ENCODE peak calls at places on chromosomes 4 and X, in six cellular contexts. L is left colon, O is NCI-H1105, B is myocyte, Q is endothelial cell, V is right cardiac atrium. C is an unnamed sample.

GRCh38 chr4:93764647-93765246 is 63.8 kb upstream of the ATOH1 start:
- DNase-seq in L (no peak), V (no peak), O (no peak), B (peak), Q (peak), C (peak)

GRCh38 chrX:56564182-56564885 is 907 bp downstream of the UBQLN2 start:
- DNase-seq in Q (no peak), L (peak), O (peak), B (peak), V (peak), C (peak)

GRCh38 chr4:89799071-89799470 is 37.9 kb downstream of the SNCA start:
- DNase-seq in B (no peak), Q (no peak), L (no peak), V (no peak), O (no peak), C (no peak)

GRCh38 chr4:69858683-69859082 is 1.3 kb downstream of the SULT1E1 start:
- DNase-seq in V (no peak), Q (no peak), B (no peak), O (peak), L (no peak), C (no peak)

GRCh38 chr4:39712819-39713607 is 15.1 kb downstream of the UBE2K start:
- DNase-seq in V (no peak), L (no peak), B (no peak), O (no peak), Q (no peak), C (no peak)

GRCh38 chr4:95106408-95106928 is 348.7 kb downstream of the BMPR1B start:
- DNase-seq in Q (no peak), O (no peak), B (peak), V (no peak), L (no peak), C (peak)

GRCh38 chr4:48575964-48576363 is 85.9 kb downstream of the ZAR1 start:
- DNase-seq in L (no peak), B (no peak), Q (no peak), O (no peak), V (no peak), C (peak)

GRCh38 chr4:113147498-113148231 is 98.2 kb downstream of the ANK2 start:
- DNase-seq in Q (no peak), B (no peak), L (no peak), V (no peak), O (no peak), C (no peak)

GRCh38 chr4:53551963-53552362 is 39.3 kb downstream of the LNX1 start:
- DNase-seq in L (no peak), B (no peak), Q (no peak), O (no peak), V (no peak), C (peak)

GRCh38 chr4:5469151-5469775 is 239.1 kb downstream of the EVC2 start:
- DNase-seq in Q (no peak), V (no peak), B (no peak), O (no peak), L (no peak), C (no peak)

GRCh38 chrX:115452256-115452655 is 108.7 kb upstream of the PLS3 start:
- DNase-seq in V (no peak), L (no peak), B (no peak), O (no peak), Q (no peak), C (peak)

GRCh38 chr4:71290481-71290880 is 48.3 kb upstream of the SLC4A4 start:
- DNase-seq in V (no peak), B (no peak), Q (no peak), O (no peak), L (no peak), C (no peak)

GRCh38 chrX:1546601-1547275 is 9.8 kb upstream of the P2RY8 start:
- DNase-seq in O (no peak), V (no peak), L (no peak), B (no peak), Q (no peak), C (no peak)

GRCh38 chr4:168942985-168943384 is 67.1 kb downstream of the CBR4 start:
- DNase-seq in B (no peak), O (no peak), V (no peak), Q (no peak), L (no peak), C (peak)

GRCh38 chr4:185535818-185536729 is 767 bp upstream of the PDLIM3 start:
- DNase-seq in O (no peak), V (peak), L (no peak), Q (no peak), B (peak), C (peak)

GRCh38 chr4:7391637-7392437 is 42.9 kb downstream of the PSAPL1 start:
- DNase-seq in V (no peak), Q (peak), B (no peak), O (no peak), L (no peak), C (no peak)

GRCh38 chr4:53653484-53654053 is 62.3 kb upstream of the LNX1 start:
- DNase-seq in B (peak), L (peak), V (no peak), O (peak), Q (no peak), C (peak)

GRCh38 chr4:70365479-70365878 is 4.9 kb downstream of the SMR3A start:
- DNase-seq in O (peak), Q (no peak), L (no peak), B (no peak), V (no peak), C (peak)

GRCh38 chr4:155881555-155881954 is 15.5 kb upstream of the ASIC5 start:
- DNase-seq in V (no peak), B (no peak), Q (no peak), L (no peak), O (no peak), C (no peak)

C was measured in M059J.